ENCODE peak calls at places on chromosomes 7 and 10, in nine cellular contexts. I is colonic mucosa; W is psoas muscle; R is CD8-positive, alpha-beta memory T cell; O is transverse colon; P is heart left ventricle; Q is CD4-positive, CD25-positive, alpha-beta regulatory T cell; N is Panc1; B is IMR-90. M is an unnamed sample. For H3K36me3, the result is how much of the 10 kb centered on the place peaks cover.

GRCh38 chr10:9302142-9302746 is 1247.8 kb downstream of the GATA3 start:
- DNase-seq in I (no peak), W (no peak), R (no peak), O (no peak), P (no peak), Q (peak), N (peak), B (peak), M (peak)

GRCh38 chr7:33143996-33144718 is 14.8 kb downstream of the BBS9 start:
- DNase-seq in I (no peak), W (no peak), R (no peak), O (no peak), P (no peak), Q (no peak), N (no peak), B (peak), M (no peak)

GRCh38 chr7:27165655-27166474 is 528 bp upstream of the HOXA9 start:
- DNase-seq in I (peak), W (peak), R (peak), O (no peak), P (no peak), Q (no peak), N (no peak), B (no peak), M (no peak)

GRCh38 chr10:80690434-80690833 is 152.7 kb downstream of the SH2D4B start:
- DNase-seq in I (no peak), W (no peak), R (no peak), O (no peak), P (no peak), Q (no peak), N (no peak), B (no peak), M (no peak)

GRCh38 chr10:132827423-132827789 is 41.5 kb upstream of the NKX6-2 start:
- DNase-seq in I (no peak), W (peak), R (no peak), O (no peak), P (no peak), Q (no peak), N (no peak), B (no peak), M (no peak)

GRCh38 chr7:45075871-45076796 is 12.6 kb downstream of the NACAD start:
- DNase-seq in I (no peak), W (no peak), R (no peak), O (no peak), P (no peak), Q (no peak), N (no peak), B (no peak), M (no peak)

GRCh38 chr10:124349231-124349992 is 69.3 kb downstream of the OAT start:
- DNase-seq in I (no peak), W (no peak), R (no peak), O (no peak), P (no peak), Q (no peak), N (no peak), B (no peak), M (no peak)

GRCh38 chr7:12909483-12909882 is 222.1 kb downstream of the ARL4A start:
- DNase-seq in I (no peak), W (no peak), R (no peak), O (no peak), P (no peak), Q (no peak), N (no peak), B (no peak), M (no peak)

GRCh38 chr10:125057158-125058001 is 103.0 kb downstream of the CTBP2 start:
- DNase-seq in I (peak), W (peak), R (no peak), O (peak), P (peak), Q (no peak), N (no peak), B (peak), M (no peak)

GRCh38 chr10:132353456-132354355 is 21.7 kb downstream of the LRRC27 start:
- DNase-seq in I (no peak), W (no peak), R (no peak), O (no peak), P (no peak), Q (no peak), N (no peak), B (no peak), M (no peak)

GRCh38 chr7:43572516-43573049 is 10.3 kb upstream of the STK17A start:
- DNase-seq in I (no peak), W (no peak), R (no peak), O (peak), P (no peak), Q (no peak), N (peak), B (peak), M (no peak)

GRCh38 chr7:20784311-20785210 is 2.1 kb downstream of the SP8 start:
- DNase-seq in I (no peak), W (no peak), R (no peak), O (no peak), P (no peak), Q (no peak), N (no peak), B (no peak), M (no peak)

GRCh38 chr7:123220396-123220795 is 20.6 kb upstream of the SLC13A1 start:
- DNase-seq in I (no peak), W (no peak), R (no peak), O (no peak), P (no peak), Q (no peak), N (no peak), B (no peak), M (no peak)

GRCh38 chr7:122802211-122802833 is 83.9 kb downstream of the CADPS2 start:
- DNase-seq in I (no peak), W (no peak), R (no peak), O (no peak), P (peak), Q (no peak), N (no peak), B (no peak), M (no peak)

GRCh38 chr7:80831996-80832395 is 86.9 kb downstream of the SEMA3C start:
- DNase-seq in I (no peak), W (no peak), R (no peak), O (no peak), P (no peak), Q (no peak), N (no peak), B (peak), M (no peak)

GRCh38 chr7:3393862-3394261 is 92.8 kb downstream of the SDK1 start:
- DNase-seq in I (no peak), W (no peak), R (no peak), O (no peak), P (no peak), Q (no peak), N (no peak), B (no peak), M (no peak)

GRCh38 chr10:69636626-69637550 is 6.8 kb downstream of the FAM241B start:
- DNase-seq in I (peak), W (no peak), R (no peak), O (peak), P (peak), Q (peak), N (no peak), B (no peak), M (peak)

GRCh38 chr10:130111848-130112180 is 1.2 kb upstream of the C10orf143 start:
- DNase-seq in I (no peak), W (no peak), R (no peak), O (no peak), P (no peak), Q (no peak), N (no peak), B (no peak), M (no peak)

GRCh38 chr7:16515785-16516685 is 10.6 kb upstream of the LRRC72 start:
- DNase-seq in I (no peak), W (no peak), R (no peak), O (no peak), P (no peak), Q (no peak), N (no peak), B (no peak), M (no peak)

GRCh38 chr10:29140991-29141390 is 147.9 kb upstream of the LYZL1 start:
- DNase-seq in I (no peak), W (no peak), R (no peak), O (no peak), P (no peak), Q (no peak), N (no peak), B (peak), M (no peak)

GRCh38 chr10:63077800-63078199 is 55.3 kb upstream of the NRBF2 start:
- DNase-seq in I (no peak), W (no peak), R (no peak), O (no peak), P (no peak), Q (no peak), N (no peak), B (no peak), M (no peak)

GRCh38 chr10:63264852-63265617 is 131.9 kb downstream of the NRBF2 start:
- DNase-seq in I (peak), W (no peak), R (no peak), O (peak), P (no peak), Q (no peak), N (peak), B (peak), M (no peak)

GRCh38 chr10:6275022-6275997 is 72.6 kb downstream of the PFKFB3 start:
- DNase-seq in I (peak), W (peak), R (peak), O (peak), P (peak), Q (peak), N (peak), B (peak), M (peak)

GRCh38 chr10:100350914-100351485 is 4.0 kb downstream of the SCD start:
- DNase-seq in I (no peak), W (no peak), R (no peak), O (no peak), P (no peak), Q (no peak), N (no peak), B (no peak), M (no peak)

GRCh38 chr10:79490400-79491081 is 21.8 kb upstream of the EIF5AL1 start:
- DNase-seq in I (no peak), W (peak), R (no peak), O (peak), P (peak), Q (no peak), N (no peak), B (peak), M (no peak)

GRCh38 chr10:35416628-35417625 is 80.6 kb downstream of the CCNY start:
- DNase-seq in I (no peak), W (no peak), R (no peak), O (no peak), P (no peak), Q (no peak), N (no peak), B (peak), M (no peak)

GRCh38 chr7:28180364-28181147 is at the start of gene JAZF1:
- DNase-seq in I (peak), W (peak), R (peak), O (peak), P (peak), Q (peak), N (no peak), B (peak), M (peak)

GRCh38 chr10:122559228-122559627 is 1.3 kb upstream of the DMBT1 start:
- DNase-seq in I (no peak), W (no peak), R (no peak), O (no peak), P (no peak), Q (no peak), N (no peak), B (no peak), M (no peak)

DNA sequence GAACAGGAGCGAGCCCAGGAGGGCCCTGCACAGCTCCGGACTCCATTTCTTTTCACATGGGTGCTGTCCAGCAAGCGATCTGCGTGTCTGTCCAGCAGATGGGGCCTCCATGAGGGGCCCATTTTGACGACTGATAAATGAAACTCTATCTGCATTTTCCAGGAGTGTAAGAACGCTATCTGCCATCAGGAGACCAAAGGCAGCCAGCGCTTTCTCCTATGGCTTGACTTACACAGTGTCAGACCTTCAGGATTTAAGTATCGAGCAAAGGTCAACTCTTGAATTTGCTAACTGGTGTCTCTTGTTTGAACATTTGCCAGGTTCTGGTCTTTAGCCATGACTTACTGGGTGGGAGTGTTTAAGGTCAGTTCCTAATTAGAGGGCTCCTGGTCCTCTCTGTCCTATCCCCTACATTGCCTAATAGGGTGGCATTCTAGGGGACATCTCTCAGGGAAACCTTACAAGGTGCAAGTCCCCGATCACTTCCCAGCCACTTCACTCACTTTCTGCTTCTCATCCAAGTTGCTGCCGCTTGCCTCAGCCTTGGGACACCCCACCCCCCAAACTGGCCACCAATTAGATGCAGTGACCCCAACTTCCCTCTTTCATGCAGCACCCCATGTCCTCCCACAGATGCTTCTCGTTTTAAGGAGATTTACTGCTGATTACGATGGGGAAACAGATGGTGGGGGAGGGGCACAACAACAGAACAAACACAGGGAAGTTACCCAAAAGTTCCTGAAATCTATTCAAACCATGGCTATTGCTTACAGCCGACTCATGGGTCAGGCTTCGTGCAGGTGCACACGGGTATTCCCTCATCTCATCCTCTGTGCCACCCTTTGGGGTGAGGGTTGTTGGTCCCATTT is 20.0 kb downstream of the VSIR start:
- DNase-seq in I (peak), W (no peak), R (no peak), O (peak), P (peak), Q (no peak), N (no peak), B (no peak), M (no peak)
- H3K4me3 ChIP-seq in I (no peak), W (no peak), R (no peak), O (no peak), P (no peak), Q (no peak), N (no peak), B (no peak), M (peak)

DNA sequence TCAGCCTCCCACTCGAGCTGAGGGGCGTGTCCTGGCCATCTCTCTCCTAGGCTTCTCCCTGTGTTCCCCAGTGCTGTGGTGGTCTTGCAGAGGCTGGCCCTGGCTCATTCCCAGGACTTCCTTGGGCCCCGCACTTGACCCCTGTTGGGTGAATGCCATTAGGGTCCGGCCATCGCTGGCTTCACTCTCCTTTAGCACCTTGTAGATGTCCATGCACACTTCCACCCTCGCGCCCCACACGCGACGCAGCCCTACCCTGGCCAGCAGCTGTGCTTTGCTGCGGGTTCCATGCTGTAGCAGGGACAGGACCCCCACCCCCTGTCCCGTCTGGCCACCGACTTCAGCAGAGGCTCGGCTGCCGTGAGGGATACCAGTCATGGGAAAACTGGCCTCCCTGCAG is 46.3 kb downstream of the PITRM1 start:
- DNase-seq in I (no peak), W (no peak), R (peak), O (no peak), P (no peak), Q (no peak), N (no peak), B (no peak), M (no peak)
- H3K36me3 ChIP-seq in I (under half), W (under half), R (under half), O (under half), P (half or more), Q (under half), N (under half), B (half or more), M (under half)

DNA sequence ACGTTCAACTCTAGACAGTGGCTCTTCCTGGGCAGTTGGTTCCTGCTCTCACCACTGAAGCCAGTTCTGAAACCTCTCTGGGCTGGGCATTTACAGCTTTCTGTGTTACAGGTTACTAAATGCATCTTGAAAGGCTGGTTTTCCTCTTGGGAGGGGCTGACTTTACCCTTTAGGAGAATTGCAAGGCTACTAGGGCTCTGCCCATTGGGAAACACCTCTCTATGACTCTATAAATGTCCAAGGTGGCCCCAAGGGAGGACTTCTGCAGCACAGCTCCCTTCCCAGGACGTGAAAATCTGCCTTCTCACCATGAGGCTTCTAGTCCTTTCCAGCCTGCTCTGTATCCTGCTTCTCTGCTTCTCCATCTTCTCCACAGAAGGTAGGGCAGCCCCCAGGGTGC is at the start of gene GPR15LG:
- DNase-seq in I (peak), W (no peak), R (no peak), O (peak), P (no peak), Q (no peak), N (no peak), B (no peak), M (no peak)
- H3K4me3 ChIP-seq in I (peak), W (no peak), R (no peak), O (peak), P (no peak), Q (no peak), N (no peak), B (no peak), M (no peak)

DNA sequence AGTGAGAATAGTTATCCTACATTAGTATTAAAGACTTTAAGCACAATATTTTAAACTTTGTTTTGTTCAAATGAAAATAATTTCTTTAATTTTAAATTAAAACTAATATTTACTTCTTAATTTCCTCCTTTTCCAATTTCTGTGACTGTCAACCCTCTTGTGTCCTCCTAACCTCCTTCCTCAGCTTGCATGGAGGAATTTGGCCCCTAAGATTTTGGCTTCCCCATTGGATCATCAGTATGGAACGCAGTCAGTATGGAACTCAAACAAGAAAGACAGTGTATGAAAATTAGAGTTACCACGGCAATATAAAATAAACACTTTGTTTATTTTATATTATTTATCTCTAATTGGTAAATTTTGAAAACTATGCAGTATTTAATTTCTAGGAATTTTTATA is 91.2 kb downstream of the CYP51A1 start:
- DNase-seq in I (no peak), W (no peak), R (no peak), O (no peak), P (no peak), Q (no peak), N (no peak), B (no peak), M (no peak)
- H3K36me3 ChIP-seq in I (under half), W (under half), R (under half), O (under half), P (half or more), Q (half or more), N (under half), B (under half), M (under half)

GRCh38 chr7:116499168-116500070 is at the start of gene CAV2:
- DNase-seq in I (peak), W (peak), R (peak), O (peak), P (peak), Q (no peak), N (no peak), B (peak), M (no peak)
- H3K4me3 ChIP-seq in I (peak), W (peak), R (peak), O (peak), P (peak), Q (no peak), N (peak), B (peak), M (peak)

DNA sequence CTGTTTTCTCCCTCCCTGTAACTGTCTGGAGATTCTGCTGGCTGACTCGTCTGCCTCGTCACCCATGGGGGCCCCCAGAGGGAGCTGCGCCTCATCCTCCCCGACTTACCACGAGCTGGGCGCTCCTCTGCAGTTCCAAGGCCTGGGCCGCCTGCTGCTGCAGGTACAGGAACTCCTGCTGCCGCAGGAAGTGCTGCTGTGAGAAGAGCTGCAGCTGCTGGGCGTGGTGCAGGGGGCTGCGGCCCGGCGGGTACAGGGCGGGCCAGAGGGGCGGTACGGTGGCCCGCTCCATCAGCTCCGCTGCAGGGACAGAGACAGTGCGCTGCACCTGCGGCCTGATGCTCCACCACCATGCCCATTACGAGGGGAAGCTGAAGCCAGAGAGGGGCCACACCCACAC is 47.7 kb downstream of the TNRC18 start:
- DNase-seq in I (no peak), W (no peak), R (peak), O (no peak), P (no peak), Q (no peak), N (no peak), B (no peak), M (no peak)
- H3K36me3 ChIP-seq in I (under half), W (under half), R (under half), O (under half), P (half or more), Q (under half), N (under half), B (half or more), M (under half)

GRCh38 chr10:13001887-13002212 is 337 bp upstream of the CCDC3 start:
- DNase-seq in I (no peak), W (no peak), R (no peak), O (no peak), P (no peak), Q (no peak), N (no peak), B (no peak), M (no peak)
- H3K4me3 ChIP-seq in I (peak), W (peak), R (no peak), O (no peak), P (peak), Q (no peak), N (no peak), B (peak), M (no peak)